ENCODE peak calls at places on chromosome 10, in ten cellular contexts. D is astrocyte of the spinal cord; T is NCI-H2029; W is NCI-H1092; O is left ventricle myocardium inferior; C is effector CD4-positive, alpha-beta T cell; Q is stimulated activated CD4-positive, alpha-beta T cell treated with anti-CD3 and anti-CD28 coated beads, Interleukin-15, amount 100 ng/mL, for 24 hours; K is cardiac fibroblast; L is SK-MEL-5; N is GM12865. X is an unnamed sample.

GRCh38 chr10:18737236-18737635 is 78.0 kb downstream of the ARL5B start:
- DNase-seq in D (peak; percentile 31), T (no peak), W (no peak), O (no peak), C (no peak), Q (no peak), K (peak; percentile 39), L (no peak), N (no peak), X (no peak)

GRCh38 chr10:48452879-48453412 is 146.5 kb downstream of the MAPK8 start:
- DNase-seq in D (no peak), T (no peak), W (no peak), O (no peak), C (no peak), Q (no peak), K (no peak), L (no peak), N (no peak), X (no peak)

GRCh38 chr10:48450233-48450810 is 143.8 kb downstream of the MAPK8 start:
- DNase-seq in D (no peak), T (no peak), W (no peak), O (no peak), C (no peak), Q (no peak), K (no peak), L (no peak), N (no peak), X (no peak)

GRCh38 chr10:58925381-58925780 is 251.1 kb upstream of the PHYHIPL start:
- DNase-seq in D (no peak), T (no peak), W (no peak), O (no peak), C (no peak), Q (no peak), K (no peak), L (no peak), N (no peak), X (no peak)

GRCh38 chr10:15222511-15222910 is 54.0 kb upstream of the NMT2 start:
- DNase-seq in D (peak; percentile 34), T (no peak), W (no peak), O (no peak), C (no peak), Q (no peak), K (peak; percentile 39), L (no peak), N (no peak), X (no peak)

GRCh38 chr10:36126076-36126475 is 484.0 kb upstream of the FZD8 start:
- DNase-seq in D (no peak), T (no peak), W (no peak), O (no peak), C (no peak), Q (no peak), K (no peak), L (no peak), N (no peak), X (no peak)

GRCh38 chr10:92239600-92240288 is 51.1 kb downstream of the CPEB3 start:
- DNase-seq in D (no peak), T (no peak), W (peak; percentile 1), O (peak; percentile 46), C (peak; percentile 5), Q (peak; percentile 56), K (peak; percentile 31), L (no peak), N (peak; percentile 49), X (peak; percentile 86)

GRCh38 chr10:133129854-133130495 is 30.0 kb upstream of the KNDC1 start:
- DNase-seq in D (no peak), T (no peak), W (no peak), O (no peak), C (no peak), Q (no peak), K (no peak), L (no peak), N (no peak), X (no peak)

GRCh38 chr10:43415544-43415943 is 6.6 kb upstream of the HNRNPF start:
- DNase-seq in D (no peak), T (no peak), W (no peak), O (no peak), C (no peak), Q (no peak), K (no peak), L (no peak), N (no peak), X (no peak)

GRCh38 chr10:110501142-110501937 is 3.6 kb downstream of the DUSP5 start:
- DNase-seq in D (peak; percentile 96), T (peak; percentile 13), W (no peak), O (peak; percentile 91), C (peak; percentile 23), Q (peak; percentile 80), K (peak; percentile 97), L (peak; percentile 84), N (peak; percentile 90), X (peak; percentile 88)

GRCh38 chr10:18279202-18279601 is 139.0 kb downstream of the CACNB2 start:
- DNase-seq in D (no peak), T (no peak), W (no peak), O (no peak), C (no peak), Q (no peak), K (peak; percentile 72), L (no peak), N (no peak), X (peak; percentile 1)

GRCh38 chr10:116098411-116099019 is 174.5 kb downstream of the GFRA1 start:
- DNase-seq in D (no peak), T (no peak), W (no peak), O (no peak), C (no peak), Q (no peak), K (no peak), L (no peak), N (no peak), X (no peak)

GRCh38 chr10:1465421-1465902 is 271.9 kb downstream of the ADARB2 start:
- DNase-seq in D (no peak), T (no peak), W (no peak), O (no peak), C (no peak), Q (no peak), K (no peak), L (no peak), N (peak; percentile 48), X (no peak)

GRCh38 chr10:71268247-71268691 is 50.8 kb upstream of the SLC29A3 start:
- DNase-seq in D (peak; percentile 46), T (no peak), W (no peak), O (no peak), C (no peak), Q (no peak), K (peak; percentile 53), L (peak; percentile 32), N (no peak), X (no peak)

GRCh38 chr10:74988787-74989574 is 122.5 kb upstream of the SAMD8 start:
- DNase-seq in D (no peak), T (peak; percentile 59), W (peak; percentile 74), O (no peak), C (no peak), Q (no peak), K (no peak), L (no peak), N (no peak), X (no peak)

GRCh38 chr10:17617031-17617911 is at the start of gene HACD1:
- DNase-seq in D (peak; percentile 65), T (no peak), W (peak; percentile 52), O (peak; percentile 74), C (peak; percentile 43), Q (peak; percentile 73), K (peak; percentile 59), L (peak; percentile 41), N (peak; percentile 46), X (peak; percentile 80)

GRCh38 chr10:98080474-98080873 is 50.1 kb upstream of the CRTAC1 start:
- DNase-seq in D (no peak), T (no peak), W (no peak), O (no peak), C (no peak), Q (no peak), K (no peak), L (no peak), N (no peak), X (no peak)

GRCh38 chr10:99530108-99531025 is 2.4 kb upstream of the NKX2-3 start:
- DNase-seq in D (no peak), T (no peak), W (no peak), O (no peak), C (no peak), Q (peak; percentile 22), K (no peak), L (no peak), N (no peak), X (peak; percentile 65)

GRCh38 chr10:133129151-133129853 is 30.7 kb upstream of the KNDC1 start:
- DNase-seq in D (no peak), T (no peak), W (no peak), O (peak; percentile 10), C (no peak), Q (no peak), K (no peak), L (no peak), N (no peak), X (no peak)

GRCh38 chr10:95850791-95851190 is 57.0 kb upstream of the CC2D2B start:
- DNase-seq in D (no peak), T (no peak), W (no peak), O (no peak), C (no peak), Q (no peak), K (no peak), L (no peak), N (no peak), X (no peak)

GRCh38 chr10:50456711-50457110 is 167.0 kb downstream of the SGMS1 start:
- DNase-seq in D (no peak), T (no peak), W (no peak), O (no peak), C (no peak), Q (no peak), K (no peak), L (no peak), N (peak; percentile 93), X (no peak)

GRCh38 chr10:119489572-119490326 is 52.8 kb downstream of the RGS10 start:
- DNase-seq in D (peak; percentile 42), T (no peak), W (no peak), O (peak; percentile 36), C (peak; percentile 33), Q (peak; percentile 75), K (peak; percentile 49), L (peak; percentile 55), N (peak; percentile 72), X (peak; percentile 70)

GRCh38 chr10:133126431-133127290 is 33.4 kb upstream of the KNDC1 start:
- DNase-seq in D (no peak), T (no peak), W (no peak), O (peak; percentile 7), C (no peak), Q (no peak), K (no peak), L (no peak), N (no peak), X (no peak)

GRCh38 chr10:102837230-102837721 is at the start of gene CYP17A1:
- DNase-seq in D (no peak), T (peak; percentile 33), W (no peak), O (no peak), C (no peak), Q (no peak), K (no peak), L (no peak), N (no peak), X (no peak)

X was measured in NB4.